ENCODE peak calls at places on chromosomes 3 and 15, in ten cellular contexts. O is AG08396; L is left kidney; E is AG10803; I is nucleus accumbens; G is ACHN; N is M059J; A is CD8-positive, alpha-beta T cell; J is AG08395; U is GDM1. Z is an unnamed sample.

GRCh38 chr15:22257668-22258401 is 177.5 kb downstream of the OR4M2 start:
- DNase-seq in U (no peak), G (no peak), E (no peak), N (no peak), J (no peak), O (no peak), A (no peak), L (no peak), I (no peak), Z (no peak)

GRCh38 chr3:102979682-102980378 is 545.0 kb downstream of the ZPLD1 start:
- DNase-seq in N (peak; percentile 95), J (peak; percentile 78), U (no peak), I (no peak), G (peak; percentile 96), E (peak; percentile 92), O (peak; percentile 19), A (no peak), L (peak; percentile 55), Z (peak; percentile 99)

GRCh38 chr3:192223815-192224214 is 503.5 kb downstream of the FGF12 start:
- DNase-seq in E (no peak), J (no peak), L (peak; percentile 7), O (no peak), G (no peak), U (no peak), N (peak; percentile 24), I (no peak), A (no peak), Z (no peak)

GRCh38 chr15:96158938-96159337 is 171.6 kb upstream of the NR2F2 start:
- DNase-seq in I (no peak), N (no peak), A (no peak), E (peak; percentile 40), G (no peak), U (no peak), L (peak; percentile 46), J (no peak), O (no peak), Z (no peak)

GRCh38 chr3:184620101-184620798 is 58.7 kb downstream of the EPHB3 start:
- DNase-seq in N (peak; percentile 48), A (no peak), E (peak; percentile 20), U (no peak), I (no peak), L (no peak), G (peak; percentile 8), O (no peak), J (no peak), Z (peak; percentile 39)

GRCh38 chr3:98454929-98455328 is 8.1 kb upstream of the OR5K1 start:
- DNase-seq in N (no peak), E (no peak), L (no peak), J (no peak), G (no peak), I (no peak), O (no peak), A (no peak), U (no peak), Z (no peak)

GRCh38 chr15:38440353-38441129 is 13.4 kb upstream of the FAM98B start:
- DNase-seq in O (peak; percentile 55), J (peak; percentile 62), N (peak; percentile 47), G (peak; percentile 43), L (peak; percentile 84), E (peak; percentile 59), I (no peak), A (peak; percentile 47), U (peak; percentile 24), Z (peak; percentile 27)

GRCh38 chr3:42085641-42086376 is 5.3 kb upstream of the TRAK1 start:
- DNase-seq in U (no peak), O (no peak), E (no peak), A (no peak), G (no peak), L (no peak), I (no peak), N (no peak), J (no peak), Z (no peak)

GRCh38 chr3:88189361-88189810 is 39.6 kb downstream of the C3orf38 start:
- DNase-seq in I (no peak), L (no peak), A (no peak), U (no peak), O (no peak), N (peak; percentile 26), E (peak; percentile 2), J (no peak), G (no peak), Z (no peak)

GRCh38 chr15:73378089-73378488 is 9.3 kb upstream of the HCN4 start:
- DNase-seq in G (no peak), L (no peak), I (no peak), E (no peak), N (no peak), U (no peak), O (no peak), J (no peak), A (no peak), Z (no peak)

GRCh38 chr15:77541421-77542181 is 91.1 kb downstream of the LINGO1 start:
- DNase-seq in G (no peak), I (peak; percentile 83), U (no peak), N (no peak), L (peak; percentile 66), J (peak; percentile 56), E (peak; percentile 76), O (no peak), A (no peak), Z (no peak)

Z was measured in astrocyte.